ENCODE peak calls at places on chromosomes 6 and 20, in seven cellular contexts. One of them, this sample, is unnamed.
A peak's percentile ranks its signal among the peaks of the same experiment; 100 is the strongest.

GRCh38 chr6:131761061-131761761 is 46.6 kb upstream of the ENPP1 start:
- DNase-seq in lung: no peak
- DNase-seq in effector memory CD4-positive, alpha-beta T cell: no peak
- DNase-seq in heart left ventricle: no peak
- DNase-seq in IMR-90: peak; percentile 89
- DNase-seq in stomach: no peak
- DNase-seq in HAP-1: no peak
- DNase-seq in this sample: no peak

GRCh38 chr6:106730672-106731071 is 101.3 kb downstream of the QRSL1 start:
- DNase-seq in lung: no peak
- DNase-seq in effector memory CD4-positive, alpha-beta T cell: no peak
- DNase-seq in heart left ventricle: no peak
- DNase-seq in IMR-90: no peak
- DNase-seq in stomach: peak; percentile 66
- DNase-seq in HAP-1: no peak
- DNase-seq in this sample: no peak

GRCh38 chr20:12171927-12172581 is 254.4 kb downstream of the BTBD3 start:
- DNase-seq in lung: no peak
- DNase-seq in effector memory CD4-positive, alpha-beta T cell: no peak
- DNase-seq in heart left ventricle: no peak
- DNase-seq in IMR-90: peak; percentile 84
- DNase-seq in stomach: no peak
- DNase-seq in HAP-1: no peak
- DNase-seq in this sample: no peak

GRCh38 chr6:110938176-110938575 is 20.3 kb upstream of the GTF3C6 start:
- DNase-seq in lung: no peak
- DNase-seq in effector memory CD4-positive, alpha-beta T cell: no peak
- DNase-seq in heart left ventricle: no peak
- DNase-seq in IMR-90: peak; percentile 9
- DNase-seq in stomach: no peak
- DNase-seq in HAP-1: no peak
- DNase-seq in this sample: no peak

GRCh38 chr20:63877755-63878470 is 12.8 kb downstream of the TPD52L2 start:
- DNase-seq in lung: no peak
- DNase-seq in effector memory CD4-positive, alpha-beta T cell: no peak
- DNase-seq in heart left ventricle: no peak
- DNase-seq in IMR-90: no peak
- DNase-seq in stomach: no peak
- DNase-seq in HAP-1: no peak
- DNase-seq in this sample: no peak

GRCh38 chr6:36844232-36845170 is 5.3 kb upstream of the CPNE5 start:
- DNase-seq in lung: no peak
- DNase-seq in effector memory CD4-positive, alpha-beta T cell: no peak
- DNase-seq in heart left ventricle: peak; percentile 90
- DNase-seq in IMR-90: no peak
- DNase-seq in stomach: no peak
- DNase-seq in HAP-1: no peak
- DNase-seq in this sample: no peak

GRCh38 chr6:45676376-45676775 is 298.6 kb upstream of the SUPT3H start:
- DNase-seq in lung: no peak
- DNase-seq in effector memory CD4-positive, alpha-beta T cell: no peak
- DNase-seq in heart left ventricle: no peak
- DNase-seq in IMR-90: no peak
- DNase-seq in stomach: no peak
- DNase-seq in HAP-1: no peak
- DNase-seq in this sample: no peak

GRCh38 chr20:50434653-50435396 is 75.4 kb upstream of the PTPN1 start:
- DNase-seq in lung: no peak
- DNase-seq in effector memory CD4-positive, alpha-beta T cell: no peak
- DNase-seq in heart left ventricle: no peak
- DNase-seq in IMR-90: peak; percentile 86
- DNase-seq in stomach: no peak
- DNase-seq in HAP-1: no peak
- DNase-seq in this sample: no peak

GRCh38 chr6:134007077-134007476 is 45.3 kb downstream of the SLC2A12 start:
- DNase-seq in lung: peak; percentile 70
- DNase-seq in effector memory CD4-positive, alpha-beta T cell: no peak
- DNase-seq in heart left ventricle: no peak
- DNase-seq in IMR-90: no peak
- DNase-seq in stomach: peak; percentile 93
- DNase-seq in HAP-1: no peak
- DNase-seq in this sample: no peak

GRCh38 chr20:1618479-1618878 is 1.3 kb downstream of the SIRPB1 start:
- DNase-seq in lung: no peak
- DNase-seq in effector memory CD4-positive, alpha-beta T cell: no peak
- DNase-seq in heart left ventricle: no peak
- DNase-seq in IMR-90: peak; percentile 0
- DNase-seq in stomach: no peak
- DNase-seq in HAP-1: no peak
- DNase-seq in this sample: no peak

GRCh38 chr20:25053207-25054132 is 4.5 kb downstream of the ACSS1 start:
- DNase-seq in lung: no peak
- DNase-seq in effector memory CD4-positive, alpha-beta T cell: no peak
- DNase-seq in heart left ventricle: peak; percentile 75
- DNase-seq in IMR-90: peak; percentile 41
- DNase-seq in stomach: peak; percentile 26
- DNase-seq in HAP-1: no peak
- DNase-seq in this sample: no peak

GRCh38 chr6:7707787-7708186 is 18.1 kb upstream of the BMP6 start:
- DNase-seq in lung: no peak
- DNase-seq in effector memory CD4-positive, alpha-beta T cell: no peak
- DNase-seq in heart left ventricle: no peak
- DNase-seq in IMR-90: peak; percentile 61
- DNase-seq in stomach: no peak
- DNase-seq in HAP-1: no peak
- DNase-seq in this sample: no peak

GRCh38 chr20:44688053-44688625 is 27.0 kb upstream of the CCN5 start:
- DNase-seq in lung: no peak
- DNase-seq in effector memory CD4-positive, alpha-beta T cell: no peak
- DNase-seq in heart left ventricle: no peak
- DNase-seq in IMR-90: no peak
- DNase-seq in stomach: no peak
- DNase-seq in HAP-1: no peak
- DNase-seq in this sample: no peak

GRCh38 chr6:38133932-38134703 is 314.6 kb downstream of the ZFAND3 start:
- DNase-seq in lung: no peak
- DNase-seq in effector memory CD4-positive, alpha-beta T cell: no peak
- DNase-seq in heart left ventricle: no peak
- DNase-seq in IMR-90: no peak
- DNase-seq in stomach: no peak
- DNase-seq in HAP-1: no peak
- DNase-seq in this sample: no peak

GRCh38 chr6:136015531-136015930 is 164.0 kb downstream of the PDE7B start:
- DNase-seq in lung: no peak
- DNase-seq in effector memory CD4-positive, alpha-beta T cell: no peak
- DNase-seq in heart left ventricle: no peak
- DNase-seq in IMR-90: peak; percentile 55
- DNase-seq in stomach: no peak
- DNase-seq in HAP-1: no peak
- DNase-seq in this sample: no peak

GRCh38 chr20:17611540-17612286 is 41.8 kb downstream of the DSTN start:
- DNase-seq in lung: no peak
- DNase-seq in effector memory CD4-positive, alpha-beta T cell: no peak
- DNase-seq in heart left ventricle: no peak
- DNase-seq in IMR-90: no peak
- DNase-seq in stomach: peak; percentile 72
- DNase-seq in HAP-1: peak; percentile 52
- DNase-seq in this sample: no peak

GRCh38 chr20:33945391-33946079 is 48.2 kb upstream of the RALY start:
- DNase-seq in lung: no peak
- DNase-seq in effector memory CD4-positive, alpha-beta T cell: no peak
- DNase-seq in heart left ventricle: no peak
- DNase-seq in IMR-90: peak; percentile 93
- DNase-seq in stomach: no peak
- DNase-seq in HAP-1: no peak
- DNase-seq in this sample: no peak

GRCh38 chr6:44470106-44470446 is 82.6 kb downstream of the CDC5L start:
- DNase-seq in lung: no peak
- DNase-seq in effector memory CD4-positive, alpha-beta T cell: no peak
- DNase-seq in heart left ventricle: no peak
- DNase-seq in IMR-90: no peak
- DNase-seq in stomach: peak; percentile 40
- DNase-seq in HAP-1: no peak
- DNase-seq in this sample: no peak

DNA sequence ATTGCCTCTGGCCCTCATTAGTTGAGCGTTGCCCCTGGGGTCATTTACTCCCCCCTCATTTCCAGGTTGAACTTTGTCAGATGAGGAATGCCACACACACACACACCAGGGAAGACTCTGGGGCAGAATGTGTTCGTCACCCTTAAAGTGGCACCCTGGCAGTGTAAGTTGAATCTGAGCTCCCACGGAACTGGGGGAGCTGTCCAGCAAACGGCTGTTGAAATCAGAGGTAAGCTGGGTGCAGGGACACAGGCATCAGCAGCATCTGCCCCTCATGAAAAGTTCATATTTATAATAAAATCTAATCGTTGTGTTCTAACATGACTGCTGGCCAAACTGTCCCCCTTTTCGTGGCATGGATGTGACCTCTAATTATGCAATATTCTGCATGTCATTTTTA is 4.3 kb upstream of the MC3R start:
- DNase-seq in lung: no peak
- DNase-seq in effector memory CD4-positive, alpha-beta T cell: no peak
- DNase-seq in heart left ventricle: no peak
- DNase-seq in IMR-90: no peak
- DNase-seq in stomach: no peak
- DNase-seq in HAP-1: no peak
- DNase-seq in this sample: no peak
- H3K9me3 ChIP-seq in lung: no peaks in the 10 kb centered on the region
- H3K9me3 ChIP-seq in effector memory CD4-positive, alpha-beta T cell: no peaks in the 10 kb centered on the region
- H3K9me3 ChIP-seq in heart left ventricle: no peaks in the 10 kb centered on the region
- H3K9me3 ChIP-seq in IMR-90: peaks cover 4% of the 10 kb centered on the region
- H3K9me3 ChIP-seq in stomach: no peaks in the 10 kb centered on the region
- H3K9me3 ChIP-seq in HAP-1: no peaks in the 10 kb centered on the region
- H3K9me3 ChIP-seq in this sample: no peaks in the 10 kb centered on the region

GRCh38 chr20:30489604-30490003 is 767.9 kb upstream of the DEFB115 start:
- DNase-seq in lung: no peak
- DNase-seq in effector memory CD4-positive, alpha-beta T cell: no peak
- DNase-seq in heart left ventricle: no peak
- DNase-seq in IMR-90: no peak
- DNase-seq in stomach: peak; percentile 13
- DNase-seq in HAP-1: no peak
- DNase-seq in this sample: no peak
- H3K9me3 ChIP-seq in lung: no peaks in the 10 kb centered on the region
- H3K9me3 ChIP-seq in effector memory CD4-positive, alpha-beta T cell: no peaks in the 10 kb centered on the region
- H3K9me3 ChIP-seq in heart left ventricle: no peaks in the 10 kb centered on the region
- H3K9me3 ChIP-seq in IMR-90: peaks cover 30% of the 10 kb centered on the region
- H3K9me3 ChIP-seq in stomach: peaks cover 68% of the 10 kb centered on the region
- H3K9me3 ChIP-seq in HAP-1: no peaks in the 10 kb centered on the region
- H3K9me3 ChIP-seq in this sample: no peaks in the 10 kb centered on the region

GRCh38 chr6:63100066-63100465 is 111.2 kb upstream of the FKBP1C start:
- DNase-seq in lung: no peak
- DNase-seq in effector memory CD4-positive, alpha-beta T cell: no peak
- DNase-seq in heart left ventricle: no peak
- DNase-seq in IMR-90: no peak
- DNase-seq in stomach: no peak
- DNase-seq in HAP-1: no peak
- DNase-seq in this sample: no peak
- H3K9me3 ChIP-seq in lung: peaks cover 3% of the 10 kb centered on the region
- H3K9me3 ChIP-seq in effector memory CD4-positive, alpha-beta T cell: no peaks in the 10 kb centered on the region
- H3K9me3 ChIP-seq in heart left ventricle: no peaks in the 10 kb centered on the region
- H3K9me3 ChIP-seq in IMR-90: peaks cover 5% of the 10 kb centered on the region
- H3K9me3 ChIP-seq in stomach: no peaks in the 10 kb centered on the region
- H3K9me3 ChIP-seq in HAP-1: no peaks in the 10 kb centered on the region
- H3K9me3 ChIP-seq in this sample: no peaks in the 10 kb centered on the region

GRCh38 chr6:169411296-169411695 is 157.7 kb upstream of the THBS2 start:
- DNase-seq in lung: peak; percentile 20
- DNase-seq in effector memory CD4-positive, alpha-beta T cell: no peak
- DNase-seq in heart left ventricle: no peak
- DNase-seq in IMR-90: no peak
- DNase-seq in stomach: no peak
- DNase-seq in HAP-1: no peak
- DNase-seq in this sample: no peak
- H3K9me3 ChIP-seq in lung: peaks cover 8% of the 10 kb centered on the region
- H3K9me3 ChIP-seq in effector memory CD4-positive, alpha-beta T cell: no peaks in the 10 kb centered on the region
- H3K9me3 ChIP-seq in heart left ventricle: peaks cover 3% of the 10 kb centered on the region
- H3K9me3 ChIP-seq in IMR-90: peaks cover 10% of the 10 kb centered on the region
- H3K9me3 ChIP-seq in stomach: peaks cover 18% of the 10 kb centered on the region
- H3K9me3 ChIP-seq in HAP-1: no peaks in the 10 kb centered on the region
- H3K9me3 ChIP-seq in this sample: no peaks in the 10 kb centered on the region

GRCh38 chr6:168534265-168534664 is 93.3 kb downstream of the SMOC2 start:
- DNase-seq in lung: no peak
- DNase-seq in effector memory CD4-positive, alpha-beta T cell: no peak
- DNase-seq in heart left ventricle: peak; percentile 67
- DNase-seq in IMR-90: no peak
- DNase-seq in stomach: no peak
- DNase-seq in HAP-1: no peak
- DNase-seq in this sample: no peak

GRCh38 chr6:168530653-168531071 is 89.7 kb downstream of the SMOC2 start:
- DNase-seq in lung: no peak
- DNase-seq in effector memory CD4-positive, alpha-beta T cell: no peak
- DNase-seq in heart left ventricle: no peak
- DNase-seq in IMR-90: no peak
- DNase-seq in stomach: no peak
- DNase-seq in HAP-1: no peak
- DNase-seq in this sample: no peak

GRCh38 chr6:168535711-168536110 is 94.7 kb downstream of the SMOC2 start:
- DNase-seq in lung: no peak
- DNase-seq in effector memory CD4-positive, alpha-beta T cell: no peak
- DNase-seq in heart left ventricle: no peak
- DNase-seq in IMR-90: no peak
- DNase-seq in stomach: no peak
- DNase-seq in HAP-1: no peak
- DNase-seq in this sample: no peak

GRCh38 chr6:168532070-168532469 is 91.1 kb downstream of the SMOC2 start:
- DNase-seq in lung: no peak
- DNase-seq in effector memory CD4-positive, alpha-beta T cell: no peak
- DNase-seq in heart left ventricle: no peak
- DNase-seq in IMR-90: no peak
- DNase-seq in stomach: no peak
- DNase-seq in HAP-1: no peak
- DNase-seq in this sample: no peak

GRCh38 chr6:168533428-168533827 is 92.4 kb downstream of the SMOC2 start:
- DNase-seq in lung: no peak
- DNase-seq in effector memory CD4-positive, alpha-beta T cell: no peak
- DNase-seq in heart left ventricle: peak; percentile 61
- DNase-seq in IMR-90: no peak
- DNase-seq in stomach: peak; percentile 55
- DNase-seq in HAP-1: no peak
- DNase-seq in this sample: no peak
- H3K9me3 ChIP-seq in lung: no peaks in the 10 kb centered on the region
- H3K9me3 ChIP-seq in effector memory CD4-positive, alpha-beta T cell: no peaks in the 10 kb centered on the region
- H3K9me3 ChIP-seq in heart left ventricle: no peaks in the 10 kb centered on the region
- H3K9me3 ChIP-seq in IMR-90: peaks cover 36% of the 10 kb centered on the region
- H3K9me3 ChIP-seq in stomach: no peaks in the 10 kb centered on the region
- H3K9me3 ChIP-seq in HAP-1: no peaks in the 10 kb centered on the region
- H3K9me3 ChIP-seq in this sample: no peaks in the 10 kb centered on the region

GRCh38 chr6:88031550-88031949 is 16.1 kb upstream of the SPACA1 start:
- DNase-seq in lung: no peak
- DNase-seq in effector memory CD4-positive, alpha-beta T cell: no peak
- DNase-seq in heart left ventricle: no peak
- DNase-seq in IMR-90: no peak
- DNase-seq in stomach: no peak
- DNase-seq in HAP-1: no peak
- DNase-seq in this sample: no peak
- H3K9me3 ChIP-seq in lung: peaks cover 13% of the 10 kb centered on the region
- H3K9me3 ChIP-seq in effector memory CD4-positive, alpha-beta T cell: peaks cover 3% of the 10 kb centered on the region
- H3K9me3 ChIP-seq in heart left ventricle: no peaks in the 10 kb centered on the region
- H3K9me3 ChIP-seq in IMR-90: peaks cover 3% of the 10 kb centered on the region
- H3K9me3 ChIP-seq in stomach: peaks cover 67% of the 10 kb centered on the region
- H3K9me3 ChIP-seq in HAP-1: peaks cover 20% of the 10 kb centered on the region
- H3K9me3 ChIP-seq in this sample: peaks cover 5% of the 10 kb centered on the region